ENCODE peak calls at places on chromosome X, in nine cellular contexts. One of them, this sample, is unnamed.

GRCh38 chrX:91435465-91435864 is 826 bp downstream of the PABPC5 start:
- DNase-seq in HuH-7: no peak
- DNase-seq in activated CD4-positive, alpha-beta T cell treated with anti-CD3 and anti-CD28 coated beads, Interleukin-2, amount 50 U/mL, for 1 hour: no peak
- DNase-seq in HS-27A: no peak
- DNase-seq in H54: no peak
- DNase-seq in stomach: no peak
- DNase-seq in T-helper 2 cell: no peak
- DNase-seq in astrocyte of the cerebellum: no peak
- DNase-seq in T-cell: no peak
- DNase-seq in this sample: no peak

GRCh38 chrX:120499301-120500097 is 30.4 kb upstream of the LAMP2 start:
- DNase-seq in HuH-7: no peak
- DNase-seq in activated CD4-positive, alpha-beta T cell treated with anti-CD3 and anti-CD28 coated beads, Interleukin-2, amount 50 U/mL, for 1 hour: no peak
- DNase-seq in HS-27A: no peak
- DNase-seq in H54: no peak
- DNase-seq in stomach: no peak
- DNase-seq in T-helper 2 cell: no peak
- DNase-seq in astrocyte of the cerebellum: no peak
- DNase-seq in T-cell: no peak
- DNase-seq in this sample: no peak

GRCh38 chrX:112746812-112747630 is 67.3 kb upstream of the LHFPL1 start:
- DNase-seq in HuH-7: no peak
- DNase-seq in activated CD4-positive, alpha-beta T cell treated with anti-CD3 and anti-CD28 coated beads, Interleukin-2, amount 50 U/mL, for 1 hour: no peak
- DNase-seq in HS-27A: no peak
- DNase-seq in H54: no peak
- DNase-seq in stomach: no peak
- DNase-seq in T-helper 2 cell: no peak
- DNase-seq in astrocyte of the cerebellum: no peak
- DNase-seq in T-cell: no peak
- DNase-seq in this sample: no peak

GRCh38 chrX:134374294-134374693 is 85.7 kb upstream of the HPRT1 start:
- DNase-seq in HuH-7: no peak
- DNase-seq in activated CD4-positive, alpha-beta T cell treated with anti-CD3 and anti-CD28 coated beads, Interleukin-2, amount 50 U/mL, for 1 hour: no peak
- DNase-seq in HS-27A: no peak
- DNase-seq in H54: no peak
- DNase-seq in stomach: no peak
- DNase-seq in T-helper 2 cell: no peak
- DNase-seq in astrocyte of the cerebellum: no peak
- DNase-seq in T-cell: no peak
- DNase-seq in this sample: no peak

GRCh38 chrX:4844376-4844775 is 1130.9 kb upstream of the PRKX start:
- DNase-seq in HuH-7: no peak
- DNase-seq in activated CD4-positive, alpha-beta T cell treated with anti-CD3 and anti-CD28 coated beads, Interleukin-2, amount 50 U/mL, for 1 hour: no peak
- DNase-seq in HS-27A: no peak
- DNase-seq in H54: no peak
- DNase-seq in stomach: peak; percentile 27
- DNase-seq in T-helper 2 cell: no peak
- DNase-seq in astrocyte of the cerebellum: no peak
- DNase-seq in T-cell: no peak
- DNase-seq in this sample: no peak

GRCh38 chrX:9708923-9709553 is 56.6 kb downstream of the GPR143 start:
- DNase-seq in HuH-7: peak; percentile 45
- DNase-seq in activated CD4-positive, alpha-beta T cell treated with anti-CD3 and anti-CD28 coated beads, Interleukin-2, amount 50 U/mL, for 1 hour: peak; percentile 76
- DNase-seq in HS-27A: no peak
- DNase-seq in H54: peak; percentile 8
- DNase-seq in stomach: peak; percentile 79
- DNase-seq in T-helper 2 cell: peak; percentile 53
- DNase-seq in astrocyte of the cerebellum: peak; percentile 26
- DNase-seq in T-cell: peak; percentile 69
- DNase-seq in this sample: peak; percentile 16

GRCh38 chrX:69504626-69505612 is 793 bp downstream of the NALF2 start:
- DNase-seq in HuH-7: no peak
- DNase-seq in activated CD4-positive, alpha-beta T cell treated with anti-CD3 and anti-CD28 coated beads, Interleukin-2, amount 50 U/mL, for 1 hour: no peak
- DNase-seq in HS-27A: no peak
- DNase-seq in H54: no peak
- DNase-seq in stomach: no peak
- DNase-seq in T-helper 2 cell: no peak
- DNase-seq in astrocyte of the cerebellum: no peak
- DNase-seq in T-cell: no peak
- DNase-seq in this sample: no peak

GRCh38 chrX:131830400-131831184 is 192.5 kb upstream of the STK26 start:
- DNase-seq in HuH-7: peak; percentile 56
- DNase-seq in activated CD4-positive, alpha-beta T cell treated with anti-CD3 and anti-CD28 coated beads, Interleukin-2, amount 50 U/mL, for 1 hour: peak; percentile 27
- DNase-seq in HS-27A: peak; percentile 76
- DNase-seq in H54: peak; percentile 32
- DNase-seq in stomach: peak; percentile 79
- DNase-seq in T-helper 2 cell: no peak
- DNase-seq in astrocyte of the cerebellum: peak; percentile 68
- DNase-seq in T-cell: peak; percentile 29
- DNase-seq in this sample: no peak

GRCh38 chrX:120334137-120334536 is 22.9 kb upstream of the TMEM255A start:
- DNase-seq in HuH-7: no peak
- DNase-seq in activated CD4-positive, alpha-beta T cell treated with anti-CD3 and anti-CD28 coated beads, Interleukin-2, amount 50 U/mL, for 1 hour: no peak
- DNase-seq in HS-27A: no peak
- DNase-seq in H54: no peak
- DNase-seq in stomach: no peak
- DNase-seq in T-helper 2 cell: no peak
- DNase-seq in astrocyte of the cerebellum: no peak
- DNase-seq in T-cell: no peak
- DNase-seq in this sample: no peak

GRCh38 chrX:149006235-149006634 is 498.9 kb downstream of the IDS start:
- DNase-seq in HuH-7: no peak
- DNase-seq in activated CD4-positive, alpha-beta T cell treated with anti-CD3 and anti-CD28 coated beads, Interleukin-2, amount 50 U/mL, for 1 hour: no peak
- DNase-seq in HS-27A: no peak
- DNase-seq in H54: no peak
- DNase-seq in stomach: no peak
- DNase-seq in T-helper 2 cell: no peak
- DNase-seq in astrocyte of the cerebellum: no peak
- DNase-seq in T-cell: no peak
- DNase-seq in this sample: no peak

GRCh38 chrX:16671005-16671404 is 21.0 kb downstream of the S100G start:
- DNase-seq in HuH-7: peak; percentile 22
- DNase-seq in activated CD4-positive, alpha-beta T cell treated with anti-CD3 and anti-CD28 coated beads, Interleukin-2, amount 50 U/mL, for 1 hour: peak; percentile 14
- DNase-seq in HS-27A: no peak
- DNase-seq in H54: no peak
- DNase-seq in stomach: no peak
- DNase-seq in T-helper 2 cell: no peak
- DNase-seq in astrocyte of the cerebellum: peak; percentile 52
- DNase-seq in T-cell: no peak
- DNase-seq in this sample: no peak

GRCh38 chrX:46255066-46255465 is 290.2 kb downstream of the ZNF674 start:
- DNase-seq in HuH-7: no peak
- DNase-seq in activated CD4-positive, alpha-beta T cell treated with anti-CD3 and anti-CD28 coated beads, Interleukin-2, amount 50 U/mL, for 1 hour: no peak
- DNase-seq in HS-27A: no peak
- DNase-seq in H54: no peak
- DNase-seq in stomach: no peak
- DNase-seq in T-helper 2 cell: no peak
- DNase-seq in astrocyte of the cerebellum: no peak
- DNase-seq in T-cell: no peak
- DNase-seq in this sample: no peak

GRCh38 chrX:73922856-73923429 is 359.9 kb downstream of the CHIC1 start:
- DNase-seq in HuH-7: no peak
- DNase-seq in activated CD4-positive, alpha-beta T cell treated with anti-CD3 and anti-CD28 coated beads, Interleukin-2, amount 50 U/mL, for 1 hour: no peak
- DNase-seq in HS-27A: no peak
- DNase-seq in H54: no peak
- DNase-seq in stomach: no peak
- DNase-seq in T-helper 2 cell: no peak
- DNase-seq in astrocyte of the cerebellum: no peak
- DNase-seq in T-cell: no peak
- DNase-seq in this sample: no peak

GRCh38 chrX:40083120-40083978 is 14.4 kb downstream of the BCOR start:
- DNase-seq in HuH-7: no peak
- DNase-seq in activated CD4-positive, alpha-beta T cell treated with anti-CD3 and anti-CD28 coated beads, Interleukin-2, amount 50 U/mL, for 1 hour: no peak
- DNase-seq in HS-27A: no peak
- DNase-seq in H54: no peak
- DNase-seq in stomach: peak; percentile 73
- DNase-seq in T-helper 2 cell: no peak
- DNase-seq in astrocyte of the cerebellum: no peak
- DNase-seq in T-cell: no peak
- DNase-seq in this sample: no peak

GRCh38 chrX:104659037-104659744 is 93.2 kb downstream of the IL1RAPL2 start:
- DNase-seq in HuH-7: no peak
- DNase-seq in activated CD4-positive, alpha-beta T cell treated with anti-CD3 and anti-CD28 coated beads, Interleukin-2, amount 50 U/mL, for 1 hour: no peak
- DNase-seq in HS-27A: no peak
- DNase-seq in H54: no peak
- DNase-seq in stomach: peak; percentile 75
- DNase-seq in T-helper 2 cell: no peak
- DNase-seq in astrocyte of the cerebellum: peak; percentile 53
- DNase-seq in T-cell: no peak
- DNase-seq in this sample: no peak

GRCh38 chrX:130909469-130910136 is 6.6 kb upstream of the ENOX2 start:
- DNase-seq in HuH-7: no peak
- DNase-seq in activated CD4-positive, alpha-beta T cell treated with anti-CD3 and anti-CD28 coated beads, Interleukin-2, amount 50 U/mL, for 1 hour: no peak
- DNase-seq in HS-27A: no peak
- DNase-seq in H54: no peak
- DNase-seq in stomach: no peak
- DNase-seq in T-helper 2 cell: no peak
- DNase-seq in astrocyte of the cerebellum: peak; percentile 29
- DNase-seq in T-cell: no peak
- DNase-seq in this sample: no peak

GRCh38 chrX:23952984-23953907 is 45.4 kb downstream of the CXorf58 start:
- DNase-seq in HuH-7: no peak
- DNase-seq in activated CD4-positive, alpha-beta T cell treated with anti-CD3 and anti-CD28 coated beads, Interleukin-2, amount 50 U/mL, for 1 hour: peak; percentile 0
- DNase-seq in HS-27A: no peak
- DNase-seq in H54: no peak
- DNase-seq in stomach: no peak
- DNase-seq in T-helper 2 cell: no peak
- DNase-seq in astrocyte of the cerebellum: no peak
- DNase-seq in T-cell: peak; percentile 13
- DNase-seq in this sample: no peak

GRCh38 chrX:11629593-11630211 is 36.0 kb downstream of the ARHGAP6 start:
- DNase-seq in HuH-7: no peak
- DNase-seq in activated CD4-positive, alpha-beta T cell treated with anti-CD3 and anti-CD28 coated beads, Interleukin-2, amount 50 U/mL, for 1 hour: no peak
- DNase-seq in HS-27A: no peak
- DNase-seq in H54: no peak
- DNase-seq in stomach: no peak
- DNase-seq in T-helper 2 cell: no peak
- DNase-seq in astrocyte of the cerebellum: peak; percentile 91
- DNase-seq in T-cell: no peak
- DNase-seq in this sample: no peak

GRCh38 chrX:107429090-107429489 is 20.4 kb upstream of the FRMPD3 start:
- DNase-seq in HuH-7: no peak
- DNase-seq in activated CD4-positive, alpha-beta T cell treated with anti-CD3 and anti-CD28 coated beads, Interleukin-2, amount 50 U/mL, for 1 hour: peak; percentile 13
- DNase-seq in HS-27A: no peak
- DNase-seq in H54: no peak
- DNase-seq in stomach: no peak
- DNase-seq in T-helper 2 cell: no peak
- DNase-seq in astrocyte of the cerebellum: no peak
- DNase-seq in T-cell: no peak
- DNase-seq in this sample: no peak

GRCh38 chrX:64975989-64976672 is at the start of gene ZC4H2:
- DNase-seq in HuH-7: peak; percentile 54
- DNase-seq in activated CD4-positive, alpha-beta T cell treated with anti-CD3 and anti-CD28 coated beads, Interleukin-2, amount 50 U/mL, for 1 hour: peak; percentile 57
- DNase-seq in HS-27A: no peak
- DNase-seq in H54: peak; percentile 23
- DNase-seq in stomach: peak; percentile 75
- DNase-seq in T-helper 2 cell: no peak
- DNase-seq in astrocyte of the cerebellum: peak; percentile 55
- DNase-seq in T-cell: peak; percentile 49
- DNase-seq in this sample: peak; percentile 83

GRCh38 chrX:37993857-37994619 is 12.3 kb upstream of the SYTL5 start:
- DNase-seq in HuH-7: no peak
- DNase-seq in activated CD4-positive, alpha-beta T cell treated with anti-CD3 and anti-CD28 coated beads, Interleukin-2, amount 50 U/mL, for 1 hour: no peak
- DNase-seq in HS-27A: no peak
- DNase-seq in H54: no peak
- DNase-seq in stomach: peak; percentile 74
- DNase-seq in T-helper 2 cell: no peak
- DNase-seq in astrocyte of the cerebellum: no peak
- DNase-seq in T-cell: no peak
- DNase-seq in this sample: no peak

GRCh38 chrX:119880552-119881437 is 9.2 kb downstream of the NDUFA1 start:
- DNase-seq in HuH-7: peak; percentile 68
- DNase-seq in activated CD4-positive, alpha-beta T cell treated with anti-CD3 and anti-CD28 coated beads, Interleukin-2, amount 50 U/mL, for 1 hour: peak; percentile 7
- DNase-seq in HS-27A: no peak
- DNase-seq in H54: peak; percentile 54
- DNase-seq in stomach: no peak
- DNase-seq in T-helper 2 cell: no peak
- DNase-seq in astrocyte of the cerebellum: peak; percentile 18
- DNase-seq in T-cell: peak; percentile 16
- DNase-seq in this sample: no peak

GRCh38 chrX:16526003-16526402 is 124.0 kb upstream of the S100G start:
- DNase-seq in HuH-7: no peak
- DNase-seq in activated CD4-positive, alpha-beta T cell treated with anti-CD3 and anti-CD28 coated beads, Interleukin-2, amount 50 U/mL, for 1 hour: no peak
- DNase-seq in HS-27A: no peak
- DNase-seq in H54: no peak
- DNase-seq in stomach: no peak
- DNase-seq in T-helper 2 cell: no peak
- DNase-seq in astrocyte of the cerebellum: no peak
- DNase-seq in T-cell: no peak
- DNase-seq in this sample: no peak

GRCh38 chrX:4243759-4244158 is 530.3 kb upstream of the PRKX start:
- DNase-seq in HuH-7: no peak
- DNase-seq in activated CD4-positive, alpha-beta T cell treated with anti-CD3 and anti-CD28 coated beads, Interleukin-2, amount 50 U/mL, for 1 hour: no peak
- DNase-seq in HS-27A: no peak
- DNase-seq in H54: no peak
- DNase-seq in stomach: no peak
- DNase-seq in T-helper 2 cell: no peak
- DNase-seq in astrocyte of the cerebellum: no peak
- DNase-seq in T-cell: no peak
- DNase-seq in this sample: no peak

GRCh38 chrX:123807825-123808416 is 51.9 kb upstream of the XIAP start:
- DNase-seq in HuH-7: no peak
- DNase-seq in activated CD4-positive, alpha-beta T cell treated with anti-CD3 and anti-CD28 coated beads, Interleukin-2, amount 50 U/mL, for 1 hour: no peak
- DNase-seq in HS-27A: no peak
- DNase-seq in H54: no peak
- DNase-seq in stomach: no peak
- DNase-seq in T-helper 2 cell: no peak
- DNase-seq in astrocyte of the cerebellum: no peak
- DNase-seq in T-cell: no peak
- DNase-seq in this sample: no peak

GRCh38 chrX:1246816-1247215 is 21.8 kb upstream of the CSF2RA start:
- DNase-seq in HuH-7: peak; percentile 32
- DNase-seq in activated CD4-positive, alpha-beta T cell treated with anti-CD3 and anti-CD28 coated beads, Interleukin-2, amount 50 U/mL, for 1 hour: peak; percentile 87
- DNase-seq in HS-27A: peak; percentile 5
- DNase-seq in H54: peak; percentile 44
- DNase-seq in stomach: peak; percentile 64
- DNase-seq in T-helper 2 cell: peak; percentile 52
- DNase-seq in astrocyte of the cerebellum: no peak
- DNase-seq in T-cell: peak; percentile 60
- DNase-seq in this sample: peak; percentile 9

GRCh38 chrX:97756879-97757278 is 873.2 kb downstream of the RPA4 start:
- DNase-seq in HuH-7: no peak
- DNase-seq in activated CD4-positive, alpha-beta T cell treated with anti-CD3 and anti-CD28 coated beads, Interleukin-2, amount 50 U/mL, for 1 hour: no peak
- DNase-seq in HS-27A: no peak
- DNase-seq in H54: no peak
- DNase-seq in stomach: no peak
- DNase-seq in T-helper 2 cell: no peak
- DNase-seq in astrocyte of the cerebellum: no peak
- DNase-seq in T-cell: no peak
- DNase-seq in this sample: no peak

GRCh38 chrX:137428777-137429564 is 137.0 kb upstream of the ZIC3 start:
- DNase-seq in HuH-7: no peak
- DNase-seq in activated CD4-positive, alpha-beta T cell treated with anti-CD3 and anti-CD28 coated beads, Interleukin-2, amount 50 U/mL, for 1 hour: no peak
- DNase-seq in HS-27A: no peak
- DNase-seq in H54: no peak
- DNase-seq in stomach: no peak
- DNase-seq in T-helper 2 cell: no peak
- DNase-seq in astrocyte of the cerebellum: no peak
- DNase-seq in T-cell: no peak
- DNase-seq in this sample: no peak

GRCh38 chrX:71493111-71493613 is 39.7 kb upstream of the OGT start:
- DNase-seq in HuH-7: no peak
- DNase-seq in activated CD4-positive, alpha-beta T cell treated with anti-CD3 and anti-CD28 coated beads, Interleukin-2, amount 50 U/mL, for 1 hour: no peak
- DNase-seq in HS-27A: no peak
- DNase-seq in H54: no peak
- DNase-seq in stomach: peak; percentile 34
- DNase-seq in T-helper 2 cell: no peak
- DNase-seq in astrocyte of the cerebellum: no peak
- DNase-seq in T-cell: no peak
- DNase-seq in this sample: no peak

GRCh38 chrX:132146456-132146855 is 18.6 kb upstream of the FRMD7 start:
- DNase-seq in HuH-7: peak; percentile 15
- DNase-seq in activated CD4-positive, alpha-beta T cell treated with anti-CD3 and anti-CD28 coated beads, Interleukin-2, amount 50 U/mL, for 1 hour: no peak
- DNase-seq in HS-27A: no peak
- DNase-seq in H54: no peak
- DNase-seq in stomach: no peak
- DNase-seq in T-helper 2 cell: no peak
- DNase-seq in astrocyte of the cerebellum: no peak
- DNase-seq in T-cell: no peak
- DNase-seq in this sample: no peak

GRCh38 chrX:28188526-28188925 is 207.3 kb upstream of the DCAF8L1 start:
- DNase-seq in HuH-7: no peak
- DNase-seq in activated CD4-positive, alpha-beta T cell treated with anti-CD3 and anti-CD28 coated beads, Interleukin-2, amount 50 U/mL, for 1 hour: no peak
- DNase-seq in HS-27A: no peak
- DNase-seq in H54: no peak
- DNase-seq in stomach: no peak
- DNase-seq in T-helper 2 cell: no peak
- DNase-seq in astrocyte of the cerebellum: no peak
- DNase-seq in T-cell: no peak
- DNase-seq in this sample: no peak

This sample was measured in SW 1271.